ENCODE peak calls at places on chromosomes 5 and 9, in seven cellular contexts. G, S, D, L, I, K and N are unnamed samples.

GRCh38 chr5:15834596-15835245 is 334.7 kb downstream of the FBXL7 start:
- DNase-seq in S (peak; percentile 83), G (no peak), D (peak; percentile 32), L (peak; percentile 82), K (no peak), I (peak; percentile 89), N (peak; percentile 61)

GRCh38 chr9:69397384-69398214 is 72.6 kb downstream of the ENTREP1 start:
- DNase-seq in L (no peak), I (peak; percentile 61), S (no peak), K (no peak), D (no peak), G (no peak), N (no peak)

GRCh38 chr9:26169684-26170083 is 491.4 kb upstream of the TUSC1 start:
- DNase-seq in K (no peak), I (peak; percentile 50), D (no peak), L (no peak), S (no peak), G (no peak), N (no peak)

GRCh38 chr5:41252036-41252435 is 38.7 kb upstream of the C6 start:
- DNase-seq in I (peak; percentile 28), G (no peak), S (no peak), D (no peak), L (peak; percentile 21), K (no peak), N (no peak)

GRCh38 chr5:64958757-64959391 is 190.1 kb downstream of the CWC27 start:
- DNase-seq in S (peak; percentile 18), G (peak; percentile 28), L (peak; percentile 73), D (no peak), K (no peak), I (peak; percentile 77), N (no peak)

GRCh38 chr5:96962540-96962991 is 26.7 kb downstream of the LNPEP start:
- DNase-seq in G (no peak), I (no peak), S (no peak), L (no peak), D (no peak), K (no peak), N (no peak)

GRCh38 chr9:75235632-75236031 is 147.3 kb downstream of the OSTF1 start:
- DNase-seq in G (peak; percentile 67), I (no peak), D (no peak), S (no peak), L (peak; percentile 27), K (peak; percentile 36), N (no peak)

GRCh38 chr5:135313405-135313804 is 85.6 kb downstream of the MACROH2A1 start:
- DNase-seq in K (peak; percentile 7), G (no peak), S (no peak), I (no peak), L (no peak), D (no peak), N (no peak)

GRCh38 chr9:136949239-136949816 is 2.7 kb upstream of the LCN12 start:
- DNase-seq in S (no peak), K (no peak), D (no peak), L (no peak), I (no peak), G (peak; percentile 66), N (no peak)

GRCh38 chr9:38158628-38159027 is 89.6 kb upstream of the SHB start:
- DNase-seq in L (no peak), S (no peak), K (no peak), G (no peak), I (no peak), D (no peak), N (no peak)

GRCh38 chr5:142152383-142152730 is 43.8 kb downstream of the NDFIP1 start:
- DNase-seq in D (no peak), S (no peak), L (peak; percentile 49), K (no peak), I (peak; percentile 21), G (no peak), N (no peak)

GRCh38 chr9:92600742-92601261 is 65.0 kb upstream of the ECM2 start:
- DNase-seq in D (peak; percentile 43), G (no peak), K (no peak), S (no peak), I (peak; percentile 77), L (peak; percentile 82), N (peak; percentile 47)

GRCh38 chr5:87074934-87075541 is 192.6 kb upstream of the RASA1 start:
- DNase-seq in S (no peak), I (no peak), D (no peak), G (no peak), K (no peak), L (no peak), N (no peak)

GRCh38 chr5:15510816-15511215 is 10.8 kb downstream of the FBXL7 start:
- DNase-seq in G (no peak), L (no peak), I (peak; percentile 54), D (no peak), S (peak; percentile 34), K (no peak), N (no peak)

GRCh38 chr5:115600771-115601170 is 1.5 kb downstream of the TICAM2 start:
- DNase-seq in D (no peak), K (no peak), L (peak; percentile 37), G (no peak), S (no peak), I (peak; percentile 68), N (no peak)
- H3K4me3 ChIP-seq in D (peak overlapping the region; percentile 68), K (no peak overlapping the region), L (peak overlapping the region; percentile 76), G (no peak overlapping the region), S (peak overlapping the region; percentile 63), I (peak overlapping the region; percentile 88), N (peak overlapping the region; percentile 82)

GRCh38 chr5:399296-400281 is 43.4 kb upstream of the EXOC3 start:
- DNase-seq in S (peak; percentile 97), G (peak; percentile 95), K (peak; percentile 64), L (peak; percentile 82), D (peak; percentile 93), I (peak; percentile 100), N (peak; percentile 97)

GRCh38 chr5:402615-403359 is 40.2 kb upstream of the EXOC3 start:
- DNase-seq in K (no peak), S (no peak), D (no peak), G (no peak), L (no peak), I (no peak), N (no peak)

GRCh38 chr5:398475-399295 is 44.3 kb upstream of the EXOC3 start:
- DNase-seq in K (no peak), I (no peak), L (no peak), S (no peak), D (no peak), G (peak; percentile 5), N (no peak)

GRCh38 chr5:401216-402034 is 41.6 kb upstream of the EXOC3 start:
- DNase-seq in L (no peak), D (no peak), S (no peak), K (no peak), I (no peak), G (no peak), N (no peak)

DNA sequence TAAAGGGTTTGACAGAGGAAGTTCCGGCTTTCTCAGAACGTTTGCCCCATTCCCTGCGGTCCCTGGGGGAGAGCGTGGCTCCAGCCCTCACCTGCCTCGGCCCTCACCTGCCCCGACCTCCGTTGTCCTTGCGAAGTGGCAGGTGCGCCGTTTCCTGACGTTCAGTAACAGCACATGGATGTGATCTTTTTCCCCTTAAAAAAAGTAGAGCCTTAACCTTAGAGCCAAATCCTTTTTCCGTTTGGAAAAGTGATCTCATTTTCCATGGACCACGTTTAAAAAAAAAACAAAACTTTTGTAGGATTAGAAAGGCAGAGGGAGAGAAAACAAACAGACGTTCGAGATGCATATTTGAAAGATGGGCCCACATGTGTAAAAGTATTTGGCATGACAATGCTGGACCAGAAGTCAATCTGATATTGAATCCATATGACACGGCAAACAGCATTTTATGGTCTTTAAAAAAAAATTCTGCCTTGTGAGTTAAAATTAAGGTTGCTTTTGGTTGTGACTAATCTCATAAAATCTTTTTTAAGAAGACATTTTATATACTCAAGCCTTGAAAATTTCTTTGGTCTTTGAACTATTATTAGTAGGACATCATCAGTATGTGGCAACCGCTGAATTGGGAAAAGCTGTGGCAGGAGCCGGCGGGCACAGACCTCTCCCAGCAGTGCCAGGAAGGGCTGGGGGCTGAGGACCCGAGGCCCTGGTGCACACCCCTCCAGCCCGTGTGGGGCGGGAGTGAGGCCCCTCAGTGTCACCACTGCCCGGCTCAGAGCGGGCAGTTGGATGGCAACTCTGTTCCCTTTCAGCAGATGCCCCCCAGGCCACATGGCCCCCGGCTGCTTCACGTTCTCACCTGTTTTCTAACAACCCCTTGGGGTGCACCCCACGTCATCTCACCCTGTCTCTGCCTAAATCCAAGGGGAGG is 42.4 kb upstream of the EXOC3 start:
- DNase-seq in K (no peak), I (peak; percentile 92), S (peak; percentile 98), D (no peak), L (no peak), G (no peak), N (peak; percentile 99)
- H3K4me3 ChIP-seq in K (no peak overlapping the region), I (peak overlapping the region; percentile 63), S (peak overlapping the region; percentile 9), D (peak overlapping the region; percentile 27), L (peak overlapping the region; percentile 23), G (no peak overlapping the region), N (peak overlapping the region; percentile 22)

GRCh38 chr9:97220894-97221477 is 86.5 kb upstream of the CCDC180 start:
- DNase-seq in K (no peak), S (no peak), G (peak; percentile 4), L (no peak), I (no peak), D (no peak), N (no peak)
- H3K4me3 ChIP-seq in K (no peak overlapping the region), S (peak overlapping the region; percentile 16), G (peak overlapping the region; percentile 29), L (peak overlapping the region; percentile 20), I (no peak overlapping the region), D (peak overlapping the region; percentile 26), N (no peak overlapping the region)

DNA sequence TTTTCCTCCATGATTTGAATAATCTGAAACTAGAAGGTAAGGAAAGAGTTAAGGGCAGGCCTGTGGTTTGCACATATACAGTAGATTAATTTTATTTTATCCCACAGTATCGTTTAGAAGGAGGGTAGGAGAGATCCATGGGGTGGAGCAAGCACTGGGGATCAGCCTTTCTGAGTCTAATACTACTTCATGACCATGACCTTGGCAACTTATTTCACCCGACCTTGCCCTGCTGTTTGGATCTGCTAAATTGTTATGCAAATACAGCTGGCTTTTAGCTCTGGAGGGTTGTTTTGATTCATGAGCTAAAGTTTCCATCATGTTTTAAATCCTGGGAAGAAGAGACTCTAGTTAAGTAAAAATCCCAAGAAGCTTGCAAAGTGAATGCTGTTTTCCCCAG is 864 bp upstream of the GRIN3A start:
- DNase-seq in I (no peak), G (no peak), L (no peak), D (no peak), S (no peak), K (no peak), N (no peak)
- H3K4me3 ChIP-seq in I (no peak overlapping the region), G (no peak overlapping the region), L (no peak overlapping the region), D (no peak overlapping the region), S (no peak overlapping the region), K (no peak overlapping the region), N (no peak overlapping the region)

DNA sequence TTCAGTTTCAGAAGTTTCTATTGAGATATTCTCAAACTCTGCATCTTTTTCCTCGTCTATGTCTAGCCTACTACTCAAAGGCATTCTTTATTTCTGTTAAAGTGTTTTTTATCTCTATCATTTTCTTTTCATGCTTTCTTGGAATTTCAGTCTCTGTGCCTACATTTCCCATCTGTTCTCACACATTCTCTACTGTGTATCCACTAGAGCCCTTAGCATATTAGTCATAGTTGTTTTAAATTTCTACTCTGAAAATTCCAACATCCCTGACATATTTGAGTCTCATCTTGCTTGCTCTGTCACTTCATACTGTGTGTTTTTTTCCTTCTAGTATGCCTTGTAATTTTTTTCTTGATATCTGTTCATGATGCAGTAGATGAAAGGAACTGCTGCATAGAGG is 60.3 kb upstream of the GNA14 start:
- DNase-seq in K (no peak), G (no peak), S (no peak), L (peak; percentile 74), I (peak; percentile 63), D (peak; percentile 41), N (no peak)
- H3K4me3 ChIP-seq in K (no peak overlapping the region), G (no peak overlapping the region), S (no peak overlapping the region), L (no peak overlapping the region), I (no peak overlapping the region), D (no peak overlapping the region), N (no peak overlapping the region)